ENCODE peak calls at places on chromosomes 7 and 10, in eight cellular contexts. S, E, Y, W, Z, X, I and H are unnamed samples.

GRCh38 chr7:80942261-80943041 is 23.6 kb upstream of the SEMA3C start:
- DNase-seq in S (peak), E (peak), Y (peak), W (no peak), Z (no peak), X (no peak), I (peak), H (peak)

GRCh38 chr7:131649003-131649541 is 92.6 kb upstream of the PODXL start:
- DNase-seq in S (no peak), E (no peak), Y (no peak), W (no peak), Z (no peak), X (no peak), I (no peak), H (no peak)

GRCh38 chr10:88890681-88891371 is 10.8 kb downstream of the STAMBPL1 start:
- DNase-seq in S (no peak), E (no peak), Y (no peak), W (no peak), Z (no peak), X (no peak), I (no peak), H (no peak)

GRCh38 chr7:99693427-99694200 is 13.8 kb upstream of the CYP3A5 start:
- DNase-seq in S (peak), E (no peak), Y (no peak), W (peak), Z (peak), X (no peak), I (no peak), H (no peak)

GRCh38 chr7:111560773-111561658 is 1.3 kb downstream of the IMMP2L start:
- DNase-seq in S (no peak), E (peak), Y (no peak), W (no peak), Z (peak), X (no peak), I (peak), H (peak)

GRCh38 chr10:92845926-92846325 is 2.4 kb upstream of the EXOC6 start:
- DNase-seq in S (no peak), E (no peak), Y (no peak), W (no peak), Z (no peak), X (no peak), I (no peak), H (no peak)

GRCh38 chr10:43075612-43076003 is 1.3 kb upstream of the RET start:
- DNase-seq in S (peak), E (peak), Y (peak), W (no peak), Z (peak), X (no peak), I (no peak), H (no peak)

GRCh38 chr10:47041401-47042198 is 130.4 kb downstream of the PTPN20 start:
- DNase-seq in S (no peak), E (no peak), Y (no peak), W (no peak), Z (no peak), X (no peak), I (no peak), H (no peak)

GRCh38 chr10:50517626-50518025 is 106.1 kb downstream of the SGMS1 start:
- DNase-seq in S (no peak), E (no peak), Y (no peak), W (no peak), Z (no peak), X (no peak), I (peak), H (no peak)

GRCh38 chr10:48762104-48763042 is 77.7 kb downstream of the WDFY4 start:
- DNase-seq in S (no peak), E (no peak), Y (no peak), W (no peak), Z (no peak), X (no peak), I (no peak), H (no peak)

GRCh38 chr10:7551891-7552731 is 114.7 kb downstream of the ITIH5 start:
- DNase-seq in S (no peak), E (no peak), Y (peak), W (no peak), Z (no peak), X (no peak), I (no peak), H (no peak)

GRCh38 chr10:35834916-35835499 is 192.9 kb upstream of the FZD8 start:
- DNase-seq in S (no peak), E (no peak), Y (no peak), W (no peak), Z (no peak), X (no peak), I (no peak), H (no peak)

GRCh38 chr7:96316949-96317348 is 4.9 kb downstream of the SLC25A13 start:
- DNase-seq in S (no peak), E (no peak), Y (no peak), W (no peak), Z (no peak), X (no peak), I (no peak), H (no peak)

GRCh38 chr7:50798126-50798525 is 15.4 kb upstream of the GRB10 start:
- DNase-seq in S (no peak), E (no peak), Y (no peak), W (no peak), Z (no peak), X (no peak), I (no peak), H (no peak)

GRCh38 chr7:117273325-117274292 is 49.2 kb downstream of the WNT2 start:
- DNase-seq in S (peak), E (no peak), Y (no peak), W (no peak), Z (no peak), X (peak), I (no peak), H (no peak)

GRCh38 chr7:129646369-129647021 is 35.0 kb downstream of the NRF1 start:
- DNase-seq in S (no peak), E (no peak), Y (no peak), W (no peak), Z (no peak), X (no peak), I (no peak), H (peak)

GRCh38 chr10:30819306-30820190 is 190.0 kb upstream of the LYZL2 start:
- DNase-seq in S (no peak), E (no peak), Y (no peak), W (no peak), Z (no peak), X (no peak), I (peak), H (peak)

GRCh38 chr7:159034988-159035387 is 109.7 kb downstream of the VIPR2 start:
- DNase-seq in S (no peak), E (no peak), Y (no peak), W (no peak), Z (no peak), X (no peak), I (no peak), H (no peak)

GRCh38 chr10:113453351-113453750 is 99.5 kb upstream of the HABP2 start:
- DNase-seq in S (no peak), E (no peak), Y (no peak), W (no peak), Z (no peak), X (no peak), I (no peak), H (no peak)

GRCh38 chr7:36638140-36638539 is 86.2 kb downstream of the AOAH start:
- DNase-seq in S (peak), E (no peak), Y (no peak), W (no peak), Z (no peak), X (peak), I (no peak), H (no peak)

GRCh38 chr7:31950101-31950755 is 120.0 kb downstream of the PDE1C start:
- DNase-seq in S (no peak), E (no peak), Y (no peak), W (no peak), Z (no peak), X (no peak), I (peak), H (no peak)

GRCh38 chr7:130721486-130722277 is 12.3 kb downstream of the KLF14 start:
- DNase-seq in S (peak), E (peak), Y (peak), W (peak), Z (peak), X (peak), I (peak), H (peak)

GRCh38 chr7:129779602-129780256 is 168.2 kb downstream of the NRF1 start:
- DNase-seq in S (no peak), E (peak), Y (no peak), W (peak), Z (peak), X (no peak), I (no peak), H (peak)

GRCh38 chr7:140316165-140316661 is 82.1 kb downstream of the SLC37A3 start:
- DNase-seq in S (no peak), E (peak), Y (peak), W (peak), Z (peak), X (no peak), I (peak), H (peak)

GRCh38 chr7:13282377-13282980 is 595.0 kb downstream of the ARL4A start:
- DNase-seq in S (no peak), E (peak), Y (no peak), W (no peak), Z (no peak), X (peak), I (peak), H (peak)

GRCh38 chr7:80618105-80618504 is 20.3 kb upstream of the CD36 start:
- DNase-seq in S (no peak), E (no peak), Y (no peak), W (no peak), Z (no peak), X (no peak), I (no peak), H (no peak)

GRCh38 chr7:29139796-29140195 is 6.5 kb downstream of the CPVL start:
- DNase-seq in S (no peak), E (no peak), Y (no peak), W (no peak), Z (no peak), X (no peak), I (no peak), H (peak)

GRCh38 chr10:132270721-132271457 is 36.9 kb downstream of the STK32C start:
- DNase-seq in S (no peak), E (no peak), Y (peak), W (peak), Z (no peak), X (no peak), I (no peak), H (no peak)

GRCh38 chr10:103874730-103875129 is 19.4 kb upstream of the SH3PXD2A start:
- DNase-seq in S (no peak), E (no peak), Y (no peak), W (no peak), Z (no peak), X (no peak), I (no peak), H (no peak)

GRCh38 chr7:33596694-33597093 is 308.6 kb upstream of the BMPER start:
- DNase-seq in S (no peak), E (no peak), Y (no peak), W (no peak), Z (no peak), X (no peak), I (no peak), H (peak)

GRCh38 chr10:96387151-96387550 is 28.3 kb upstream of the OPALIN start:
- DNase-seq in S (no peak), E (no peak), Y (no peak), W (no peak), Z (no peak), X (no peak), I (no peak), H (no peak)

GRCh38 chr7:87920578-87920977 is 13.5 kb upstream of the ADAM22 start:
- DNase-seq in S (no peak), E (no peak), Y (no peak), W (no peak), Z (no peak), X (no peak), I (peak), H (no peak)

GRCh38 chr7:36306722-36307121 is 82.9 kb upstream of the ANLN start:
- DNase-seq in S (no peak), E (no peak), Y (no peak), W (no peak), Z (no peak), X (no peak), I (no peak), H (no peak)

GRCh38 chr7:95905165-95905564 is 132.8 kb downstream of the DYNC1I1 start:
- DNase-seq in S (no peak), E (peak), Y (no peak), W (no peak), Z (no peak), X (no peak), I (no peak), H (peak)

GRCh38 chr7:45689797-45690761 is 115.9 kb downstream of the ADCY1 start:
- DNase-seq in S (no peak), E (no peak), Y (no peak), W (no peak), Z (no peak), X (no peak), I (no peak), H (no peak)